ENCODE peak calls at places on chromosomes 4 and X, in ten cellular contexts. L is AG08395; B is NCI-H82; X is neural progenitor cell; Y is ascending aorta; C is naive thymus-derived CD8-positive, alpha-beta T cell; K is stimulated activated CD4-positive, alpha-beta T cell treated with anti-CD3 and anti-CD28 coated beads, Interleukin-1b, Interleukin-23, amount 100 ng/mL, for 1 hour; E is GM10248; I is ELR; N is activated T-helper 1 cell treated with Interleukin-2 at 50 U/mL for 16 hours. V is an unnamed sample.

GRCh38 chr4:122249357-122249756 is 97.2 kb downstream of the BLTP1 start:
- DNase-seq in L (no peak), B (no peak), X (no peak), Y (no peak), C (no peak), K (no peak), E (no peak), I (no peak), N (no peak), V (no peak)

GRCh38 chr4:98903561-98903960 is 25.4 kb downstream of the EIF4E start:
- DNase-seq in L (no peak), B (no peak), X (no peak), Y (no peak), C (no peak), K (no peak), E (no peak), I (no peak), N (no peak), V (no peak)

GRCh38 chr4:182083681-182084410 is 159.4 kb upstream of the TENM3 start:
- DNase-seq in L (no peak), B (no peak), X (no peak), Y (no peak), C (no peak), K (no peak), E (no peak), I (no peak), N (no peak), V (no peak)

GRCh38 chr4:72194046-72194445 is 162.2 kb downstream of the NPFFR2 start:
- DNase-seq in L (no peak), B (no peak), X (no peak), Y (no peak), C (no peak), K (no peak), E (no peak), I (no peak), N (no peak), V (no peak)

GRCh38 chr4:39045791-39046221 is 13.6 kb upstream of the TMEM156 start:
- DNase-seq in L (no peak), B (peak), X (no peak), Y (no peak), C (no peak), K (no peak), E (no peak), I (peak), N (no peak), V (no peak)

GRCh38 chr4:127249066-127249766 is 383.5 kb upstream of the INTU start:
- DNase-seq in L (peak), B (no peak), X (no peak), Y (no peak), C (no peak), K (no peak), E (no peak), I (peak), N (no peak), V (no peak)

GRCh38 chr4:110869862-110870577 is 247.1 kb upstream of the PITX2 start:
- DNase-seq in L (no peak), B (no peak), X (no peak), Y (no peak), C (no peak), K (no peak), E (peak), I (peak), N (no peak), V (no peak)

GRCh38 chr4:1472148-1472797 is 66.0 kb upstream of the NKX1-1 start:
- DNase-seq in L (no peak), B (no peak), X (no peak), Y (peak), C (no peak), K (no peak), E (no peak), I (no peak), N (no peak), V (no peak)

GRCh38 chrX:62839596-62839995 is 511.5 kb downstream of the SPIN4 start:
- DNase-seq in L (no peak), B (no peak), X (no peak), Y (no peak), C (no peak), K (no peak), E (no peak), I (no peak), N (no peak), V (no peak)

GRCh38 chrX:10741496-10742048 is 121.2 kb upstream of the MID1 start:
- DNase-seq in L (no peak), B (no peak), X (no peak), Y (no peak), C (no peak), K (no peak), E (no peak), I (peak), N (no peak), V (no peak)

GRCh38 chrX:49862093-49862492 is 17.2 kb upstream of the USP27X start:
- DNase-seq in L (no peak), B (no peak), X (no peak), Y (no peak), C (no peak), K (no peak), E (no peak), I (no peak), N (no peak), V (no peak)